ENCODE peak calls at places on chromosomes 3 and 15, in five cellular contexts. U is CD8-positive, alpha-beta T cell; L is brain microvascular endothelial cell; S is pancreas; E is naive thymus-derived CD4-positive, alpha-beta T cell. F is an unnamed sample.

GRCh38 chr3:27960133-27960532 is 238.0 kb upstream of the EOMES start:
- DNase-seq in U (no peak), L (no peak), S (no peak), E (no peak), F (no peak)

GRCh38 chr15:61092387-61093157 is 136.5 kb downstream of the RORA start:
- DNase-seq in U (no peak), L (no peak), S (no peak), E (no peak), F (no peak)

GRCh38 chr3:195811756-195812155 is at the start of gene MUC4:
- DNase-seq in U (no peak), L (no peak), S (no peak), E (no peak), F (no peak)

GRCh38 chr3:139797724-139798343 is 120.1 kb upstream of the NMNAT3 start:
- DNase-seq in U (no peak), L (peak), S (peak), E (no peak), F (no peak)

GRCh38 chr15:70235347-70235746 is 137.6 kb upstream of the TLE3 start:
- DNase-seq in U (no peak), L (no peak), S (no peak), E (no peak), F (no peak)

GRCh38 chr3:8413337-8413926 is 88.2 kb upstream of the LMCD1 start:
- DNase-seq in U (no peak), L (no peak), S (no peak), E (no peak), F (no peak)

GRCh38 chr3:105232536-105232935 is 134.2 kb upstream of the ALCAM start:
- DNase-seq in U (no peak), L (no peak), S (no peak), E (no peak), F (no peak)

GRCh38 chr3:27535809-27536392 is 51.7 kb upstream of the SLC4A7 start:
- DNase-seq in U (no peak), L (no peak), S (no peak), E (no peak), F (no peak)

GRCh38 chr3:170862618-170863374 is 7.2 kb downstream of the RPL22L1 start:
- DNase-seq in U (no peak), L (peak), S (no peak), E (no peak), F (no peak)

GRCh38 chr15:69232144-69232543 is 66.6 kb upstream of the PAQR5 start:
- DNase-seq in U (no peak), L (no peak), S (no peak), E (no peak), F (no peak)

GRCh38 chr15:40054056-40054745 is 15.2 kb upstream of the SRP14 start:
- DNase-seq in U (no peak), L (no peak), S (peak), E (no peak), F (no peak)

DNA sequence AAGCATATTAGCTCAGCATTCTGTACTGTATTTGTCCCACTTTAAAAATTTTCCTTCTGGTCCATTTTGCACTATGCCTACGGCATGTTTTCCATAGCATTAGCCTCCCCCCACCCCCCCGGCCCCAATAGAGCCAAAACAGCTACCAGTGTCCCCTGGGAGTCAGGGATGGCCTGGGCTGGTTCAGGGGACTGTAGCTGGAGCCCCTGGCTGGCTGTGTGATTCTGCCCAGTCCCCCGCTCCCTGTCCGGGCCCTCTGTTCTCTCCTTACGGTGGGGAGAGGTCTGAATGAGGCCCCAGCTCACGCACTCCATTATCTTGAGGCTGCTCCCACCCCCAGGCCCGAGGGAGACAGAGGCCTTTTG is 70.1 kb downstream of the KLF15 start:
- DNase-seq in U (no peak), L (no peak), S (no peak), E (no peak), F (no peak)
- H3K4me3 ChIP-seq in U (no peak), L (peak), S (no peak), E (no peak), F (no peak)

GRCh38 chr3:11452988-11453847 is 181.0 kb downstream of the ATG7 start:
- DNase-seq in U (no peak), L (peak), S (no peak), E (no peak), F (no peak)

GRCh38 chr3:11459147-11459837 is 184.4 kb downstream of the VGLL4 start:
- DNase-seq in U (no peak), L (no peak), S (no peak), E (no peak), F (no peak)

GRCh38 chr3:11452312-11452711 is 180.1 kb downstream of the ATG7 start:
- DNase-seq in U (no peak), L (no peak), S (no peak), E (no peak), F (no peak)

GRCh38 chr3:11455977-11456376 is 183.8 kb downstream of the ATG7 start:
- DNase-seq in U (no peak), L (peak), S (no peak), E (no peak), F (no peak)

DNA sequence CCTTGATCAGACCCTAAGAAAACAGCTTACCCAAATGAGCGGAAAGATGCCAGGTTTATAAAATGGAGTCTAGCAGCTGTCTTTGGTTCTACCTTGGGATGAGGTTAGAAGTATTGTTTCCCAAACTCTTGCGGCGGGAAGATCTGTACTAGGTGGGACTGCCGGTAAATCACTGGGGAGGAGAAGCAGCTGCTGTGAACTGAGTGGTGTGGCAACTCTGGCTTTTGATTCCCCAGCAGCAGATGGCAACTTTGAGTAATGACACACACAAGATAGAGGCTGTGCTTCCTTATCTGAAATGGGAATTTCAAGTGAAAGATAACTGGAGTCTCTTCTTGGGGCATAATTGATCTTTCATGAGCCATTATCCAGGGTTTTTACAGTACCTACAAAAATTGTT is 184.9 kb downstream of the ATG7 start:
- DNase-seq in U (no peak), L (no peak), S (no peak), E (no peak), F (no peak)
- H3K27ac ChIP-seq in U (no peak), L (peak), S (no peak), E (no peak), F (no peak)

DNA sequence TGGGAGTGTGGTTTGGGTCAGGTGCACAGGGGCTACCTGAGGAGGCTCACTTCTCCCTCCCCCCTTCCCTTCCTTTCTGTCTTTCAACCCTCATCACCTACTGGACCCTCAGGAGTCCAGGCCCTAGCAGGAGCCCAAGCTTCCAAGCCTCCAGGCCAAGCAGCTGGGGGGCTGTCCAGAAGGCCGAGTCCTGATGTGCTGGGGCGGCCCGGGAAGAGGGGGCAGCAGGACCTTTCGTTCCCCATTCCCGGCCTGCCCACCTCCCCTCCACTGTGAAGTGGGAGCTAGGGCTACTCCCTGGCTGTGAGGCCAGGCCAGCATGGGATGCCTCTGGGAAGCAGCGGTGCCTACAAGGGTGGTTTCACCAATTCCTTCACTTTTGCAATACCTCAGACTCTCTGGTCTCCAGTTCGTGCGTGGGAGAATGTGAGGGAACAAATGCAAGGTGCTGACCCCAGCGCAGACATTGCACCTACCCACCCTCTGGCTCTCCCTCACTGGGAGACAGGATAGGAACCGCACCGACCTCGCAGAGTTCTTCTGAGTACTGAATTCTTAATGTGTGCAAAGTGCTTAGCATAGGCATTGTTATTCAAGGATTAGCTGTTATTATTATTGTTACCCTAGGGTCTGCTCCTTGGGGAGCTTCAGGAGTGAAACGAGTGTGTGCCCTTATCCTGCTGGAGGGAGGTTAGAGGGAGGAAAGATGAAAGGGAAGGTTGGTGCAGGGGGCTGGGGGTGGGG is 2.5 kb downstream of the EPHB3 start:
- DNase-seq in U (no peak), L (no peak), S (peak), E (no peak), F (no peak)
- H3K4me3 ChIP-seq in U (no peak), L (no peak), S (no peak), E (no peak), F (no peak)

GRCh38 chr3:23041918-23042696 is 161.0 kb upstream of the UBE2E2 start:
- DNase-seq in U (no peak), L (peak), S (no peak), E (no peak), F (no peak)
- H3K27ac ChIP-seq in U (no peak), L (no peak), S (no peak), E (no peak), F (no peak)

DNA sequence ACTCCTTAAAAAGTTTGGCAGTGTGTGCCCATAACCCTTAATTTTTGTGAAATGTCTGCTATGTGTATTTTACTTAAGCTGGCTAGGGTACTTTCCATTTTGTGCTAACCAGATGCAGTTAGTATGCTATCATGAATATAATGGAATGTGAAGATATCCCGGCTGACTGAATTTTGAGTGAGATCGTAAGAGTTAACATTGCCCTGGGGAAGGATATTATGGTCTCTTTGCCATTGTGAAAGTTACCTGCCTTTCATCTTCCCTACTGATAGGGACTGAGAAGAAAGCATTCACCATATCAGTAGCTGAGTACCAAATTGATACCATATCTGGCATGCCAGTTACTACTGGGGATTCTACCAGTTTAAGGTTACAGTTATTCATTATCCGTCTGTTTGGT is 243.2 kb downstream of the UBE2E2 start:
- DNase-seq in U (no peak), L (no peak), S (no peak), E (no peak), F (no peak)
- H3K4me3 ChIP-seq in U (no peak), L (no peak), S (no peak), E (no peak), F (no peak)

GRCh38 chr3:125440970-125441369 is 65.8 kb upstream of the ZNF148 start:
- DNase-seq in U (no peak), L (no peak), S (no peak), E (no peak), F (no peak)

GRCh38 chr3:125440559-125440955 is 65.4 kb upstream of the ZNF148 start:
- DNase-seq in U (no peak), L (no peak), S (peak), E (no peak), F (no peak)

DNA sequence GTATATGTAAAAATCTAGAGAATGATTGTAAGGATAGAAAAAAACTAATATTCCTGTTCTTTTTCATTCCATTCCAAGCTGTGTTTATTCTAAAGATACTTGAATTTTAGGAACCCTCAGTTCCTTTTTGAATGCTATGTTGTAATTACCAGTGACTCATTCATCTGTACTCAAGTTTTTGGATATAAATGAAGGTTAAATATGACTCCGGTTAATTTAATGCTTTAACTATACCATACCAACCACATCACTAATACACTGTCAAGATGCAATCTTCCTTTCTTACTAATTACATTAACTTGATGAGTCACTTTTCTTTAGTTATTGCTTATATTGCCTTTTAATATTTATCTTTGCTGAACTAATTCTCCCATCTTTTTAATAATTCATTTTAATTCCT is 68.8 kb upstream of the ZNF148 start:
- DNase-seq in U (no peak), L (no peak), S (no peak), E (no peak), F (no peak)
- H3K27ac ChIP-seq in U (no peak), L (no peak), S (no peak), E (no peak), F (no peak)

GRCh38 chr15:55589297-55589696 is 1.2 kb upstream of the PYGO1 start:
- DNase-seq in U (no peak), L (no peak), S (no peak), E (no peak), F (no peak)
- H3K4me3 ChIP-seq in U (no peak), L (peak), S (no peak), E (no peak), F (no peak)

GRCh38 chr3:50873376-50874157 is 198.8 kb downstream of the DOCK3 start:
- DNase-seq in U (no peak), L (no peak), S (no peak), E (no peak), F (no peak)
- H3K27ac ChIP-seq in U (no peak), L (no peak), S (no peak), E (no peak), F (no peak)

DNA sequence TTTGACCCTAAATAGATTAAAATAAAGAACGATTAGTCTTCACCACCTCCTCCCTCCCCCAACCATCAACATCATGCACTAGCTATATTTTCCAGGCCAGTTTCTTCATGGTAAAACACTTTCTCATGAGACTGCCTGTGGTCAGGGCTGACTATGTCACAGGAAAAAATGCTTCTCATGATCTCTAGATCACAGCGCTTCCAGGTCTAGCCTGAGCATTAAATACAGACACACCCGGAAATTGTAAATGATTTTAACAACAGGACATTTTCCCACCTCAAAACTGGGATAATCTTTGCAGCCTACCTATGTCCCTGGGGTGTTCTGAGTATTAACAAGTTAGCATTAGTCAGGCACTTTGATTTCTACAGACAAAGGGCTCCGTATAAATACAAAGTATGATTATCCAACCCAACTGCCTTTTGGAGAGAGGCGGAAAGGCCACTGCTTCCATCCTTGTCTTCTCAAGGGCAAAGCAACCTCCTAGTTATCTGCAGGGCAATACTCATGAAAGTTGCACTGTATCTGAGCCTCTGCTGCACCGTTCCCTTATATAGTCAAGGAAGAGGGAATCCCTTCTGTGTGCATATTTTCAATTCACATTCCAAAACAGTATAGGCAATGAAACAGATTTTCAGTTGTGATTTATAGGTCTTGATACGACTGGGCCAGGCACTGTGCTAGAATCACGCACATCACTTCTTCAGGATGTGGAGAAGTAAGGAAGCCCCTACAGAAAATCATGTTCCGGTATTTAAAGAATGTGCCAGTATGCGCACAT is 455.9 kb downstream of the FOXP1 start:
- DNase-seq in U (peak), L (peak), S (no peak), E (peak), F (peak)
- H3K4me3 ChIP-seq in U (peak), L (peak), S (no peak), E (peak), F (peak)

DNA sequence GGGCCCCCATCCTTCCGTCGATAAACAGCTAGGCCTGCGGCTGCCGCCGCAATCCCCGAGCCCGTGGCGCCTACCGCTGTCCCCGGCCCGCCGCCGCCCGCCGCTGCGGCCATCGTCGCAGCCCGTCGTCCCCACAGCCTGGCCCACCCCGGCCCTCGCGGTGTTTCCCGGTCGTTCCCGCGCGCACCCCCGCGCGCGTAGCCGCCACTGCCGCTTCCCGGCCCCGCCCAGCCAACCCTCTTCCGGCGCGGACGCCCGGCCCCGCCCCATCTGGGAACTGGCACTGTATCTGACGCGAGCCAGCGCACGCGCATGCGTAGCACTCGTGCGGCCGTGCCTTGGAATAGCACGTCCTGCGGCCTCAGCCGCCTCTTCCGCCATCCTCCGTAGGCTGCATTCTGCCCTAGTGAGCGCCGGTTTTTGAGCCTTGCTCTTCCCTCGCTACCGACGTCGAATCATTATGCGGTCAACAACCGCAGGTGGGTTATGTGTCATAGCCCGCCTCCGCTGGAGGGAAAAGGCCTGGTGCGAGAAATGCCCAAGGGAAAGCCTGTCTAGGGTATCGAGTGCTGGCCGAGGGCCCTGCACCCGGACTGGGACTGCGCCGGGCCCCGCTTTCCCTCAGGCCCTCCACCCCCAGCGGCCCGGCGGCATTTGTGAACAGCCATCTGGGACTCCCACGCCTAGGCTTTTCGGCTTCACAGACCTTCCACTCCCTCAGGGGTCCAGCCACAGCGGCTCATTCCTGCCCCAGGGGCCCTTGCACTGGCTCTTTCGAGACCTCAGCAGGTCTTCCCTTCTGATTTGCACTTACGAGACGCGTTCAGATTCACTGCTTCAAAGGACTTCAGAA is at the start of gene SMARCC1:
- DNase-seq in U (peak), L (peak), S (peak), E (peak), F (peak)
- H3K27ac ChIP-seq in U (peak), L (peak), S (peak), E (peak), F (peak)